ENCODE peak calls at places on chromosomes 7 and 10, in seven cellular contexts. L is adrenal gland; G is activated CD8-positive, alpha-beta memory T cell treated with anti-CD3 and anti-CD28 coated beads, Interleukin-2, amount 10 ng/mL, durations not matched to agents 7 days and 5 days; Z is activated T-helper 1 cell treated with anti-CD3 and anti-CD28 coated beads, Interleukin-12 subunit alpha, Interleukin-12 subunit beta, Interleukin-2, Interleukin-4 antibody, amounts not matched to agents 30 ng/mL and 10 ng/mL and 1 ng/mL, durations not matched to agents 14 hours and 24 hours and 36 hours; V is ascending aorta; N is stomach; I is HEK293T. Q is an unnamed sample.

GRCh38 chr7:5396999-5397656 is 26.5 kb downstream of the TNRC18 start:
- DNase-seq in L (peak), G (peak), Z (peak), V (peak), N (peak), I (no peak), Q (peak)

GRCh38 chr7:133796778-133797177 is 330.4 kb upstream of the LRGUK start:
- DNase-seq in L (no peak), G (no peak), Z (no peak), V (no peak), N (no peak), I (no peak), Q (no peak)

GRCh38 chr10:121596668-121597503 is 1.4 kb downstream of the FGFR2 start:
- DNase-seq in L (peak), G (no peak), Z (no peak), V (peak), N (peak), I (peak), Q (no peak)

GRCh38 chr10:3491571-3491970 is 293.4 kb downstream of the KLF6 start:
- DNase-seq in L (no peak), G (no peak), Z (no peak), V (no peak), N (no peak), I (no peak), Q (no peak)

GRCh38 chr10:97079454-97079853 is 106.3 kb downstream of the SLIT1 start:
- DNase-seq in L (no peak), G (no peak), Z (no peak), V (no peak), N (no peak), I (no peak), Q (no peak)

GRCh38 chr7:138076196-138076595 is at the start of gene AKR1D1:
- DNase-seq in L (no peak), G (no peak), Z (no peak), V (no peak), N (no peak), I (no peak), Q (no peak)

GRCh38 chr10:118444016-118444415 is 101.9 kb upstream of the FAM204A start:
- DNase-seq in L (no peak), G (no peak), Z (no peak), V (no peak), N (no peak), I (no peak), Q (no peak)

GRCh38 chr7:132276986-132277716 is 299.1 kb downstream of the PLXNA4 start:
- DNase-seq in L (no peak), G (no peak), Z (no peak), V (no peak), N (no peak), I (no peak), Q (peak)

GRCh38 chr7:101159696-101160674 is 5.4 kb downstream of the VGF start:
- DNase-seq in L (peak), G (no peak), Z (no peak), V (no peak), N (no peak), I (no peak), Q (peak)

GRCh38 chr10:24643679-24644209 is 79.9 kb downstream of the ARHGAP21 start:
- DNase-seq in L (no peak), G (no peak), Z (no peak), V (no peak), N (no peak), I (no peak), Q (no peak)

GRCh38 chr10:61882621-61883375 is 18.7 kb upstream of the ARID5B start:
- DNase-seq in L (no peak), G (peak), Z (no peak), V (no peak), N (no peak), I (no peak), Q (peak)

GRCh38 chr7:102225025-102225424 is 61.6 kb upstream of the SH2B2 start:
- DNase-seq in L (no peak), G (no peak), Z (no peak), V (no peak), N (no peak), I (no peak), Q (no peak)

GRCh38 chr10:4067552-4068254 is 282.7 kb upstream of the KLF6 start:
- DNase-seq in L (no peak), G (peak), Z (no peak), V (no peak), N (peak), I (no peak), Q (no peak)

Q was measured in A172.